ENCODE peak calls at places on chromosome 13, in nine cellular contexts. K is non-pigmented ciliary epithelial cell; S is SHP77 treated with DMSO at 0.1 percent for 48 hours; F is HEK293T; U is lower leg skin; Z is activated CD4-positive, alpha-beta T cell treated with anti-CD3 and anti-CD28 coated beads for 48 hours; O is GM23248; D is T-helper 22 cell; Y is right cardiac atrium. W is an unnamed sample.

GRCh38 chr13:33244210-33244906 is 41.2 kb downstream of the STARD13 start:
- DNase-seq in K (no peak), S (no peak), F (no peak), U (no peak), Z (no peak), O (no peak), D (no peak), Y (no peak), W (no peak)

GRCh38 chr13:33800646-33801186 is 17.2 kb upstream of the RFC3 start:
- DNase-seq in K (no peak), S (no peak), F (no peak), U (no peak), Z (no peak), O (no peak), D (no peak), Y (no peak), W (no peak)

GRCh38 chr13:109196896-109197295 is 567.5 kb downstream of the MYO16 start:
- DNase-seq in K (no peak), S (no peak), F (peak), U (no peak), Z (no peak), O (peak), D (no peak), Y (no peak), W (no peak)

GRCh38 chr13:44382635-44383145 is 9.1 kb downstream of the SERP2 start:
- DNase-seq in K (no peak), S (no peak), F (no peak), U (no peak), Z (no peak), O (no peak), D (no peak), Y (no peak), W (no peak)

GRCh38 chr13:113962975-113963374 is 10.9 kb downstream of the C13orf46 start:
- DNase-seq in K (no peak), S (no peak), F (no peak), U (no peak), Z (no peak), O (no peak), D (no peak), Y (no peak), W (no peak)

GRCh38 chr13:41562083-41562482 is 104.7 kb downstream of the RGCC start:
- DNase-seq in K (peak), S (no peak), F (no peak), U (peak), Z (no peak), O (peak), D (no peak), Y (peak), W (peak)

GRCh38 chr13:113937497-113938140 is 36.3 kb downstream of the C13orf46 start:
- DNase-seq in K (no peak), S (no peak), F (no peak), U (no peak), Z (no peak), O (no peak), D (no peak), Y (no peak), W (no peak)

GRCh38 chr13:92900455-92900854 is 326.2 kb upstream of the GPC6 start:
- DNase-seq in K (no peak), S (no peak), F (no peak), U (no peak), Z (no peak), O (no peak), D (no peak), Y (no peak), W (no peak)

GRCh38 chr13:63999614-64000013 is 2584.0 kb upstream of the PCDH20 start:
- DNase-seq in K (no peak), S (no peak), F (no peak), U (no peak), Z (no peak), O (no peak), D (no peak), Y (no peak), W (no peak)

GRCh38 chr13:21047087-21047486 is 14.3 kb downstream of the LATS2 start:
- DNase-seq in K (no peak), S (no peak), F (no peak), U (peak), Z (no peak), O (no peak), D (no peak), Y (no peak), W (no peak)

GRCh38 chr13:113275387-113275786 is 21.7 kb upstream of the LAMP1 start:
- DNase-seq in K (peak), S (peak), F (peak), U (no peak), Z (peak), O (peak), D (no peak), Y (peak), W (peak)

GRCh38 chr13:108769213-108770070 is 140.0 kb downstream of the MYO16 start:
- DNase-seq in K (peak), S (no peak), F (no peak), U (no peak), Z (no peak), O (no peak), D (no peak), Y (no peak), W (no peak)

GRCh38 chr13:36057041-36057440 is 74.1 kb downstream of the DCLK1 start:
- DNase-seq in K (no peak), S (no peak), F (no peak), U (no peak), Z (no peak), O (peak), D (no peak), Y (no peak), W (no peak)

GRCh38 chr13:27481766-27482165 is 31.4 kb upstream of the MTIF3 start:
- DNase-seq in K (no peak), S (peak), F (peak), U (no peak), Z (peak), O (peak), D (no peak), Y (peak), W (no peak)

GRCh38 chr13:20391597-20392452 is 133.8 kb downstream of the CRYL1 start:
- DNase-seq in K (no peak), S (no peak), F (no peak), U (peak), Z (peak), O (no peak), D (no peak), Y (no peak), W (no peak)

GRCh38 chr13:108326318-108326717 is 56.8 kb downstream of the TNFSF13B start:
- DNase-seq in K (no peak), S (no peak), F (no peak), U (no peak), Z (no peak), O (no peak), D (no peak), Y (no peak), W (no peak)

GRCh38 chr13:36173923-36174322 is 40.4 kb downstream of the SOHLH2 start:
- DNase-seq in K (no peak), S (no peak), F (no peak), U (no peak), Z (no peak), O (no peak), D (no peak), Y (no peak), W (no peak)

GRCh38 chr13:36353001-36353400 is 6.8 kb upstream of the SPART start:
- DNase-seq in K (no peak), S (no peak), F (no peak), U (no peak), Z (no peak), O (no peak), D (no peak), Y (no peak), W (peak)

GRCh38 chr13:94666065-94666464 is 46.3 kb downstream of the SOX21 start:
- DNase-seq in K (no peak), S (no peak), F (no peak), U (no peak), Z (no peak), O (no peak), D (no peak), Y (no peak), W (no peak)

GRCh38 chr13:103040006-103040405 is 26.2 kb downstream of the SLC10A2 start:
- DNase-seq in K (no peak), S (no peak), F (no peak), U (no peak), Z (no peak), O (no peak), D (no peak), Y (no peak), W (no peak)

GRCh38 chr13:29464105-29464679 is 131.3 kb downstream of the SLC7A1 start:
- DNase-seq in K (no peak), S (no peak), F (no peak), U (no peak), Z (no peak), O (no peak), D (no peak), Y (no peak), W (no peak)

GRCh38 chr13:53141336-53141735 is 112.7 kb downstream of the OLFM4 start:
- DNase-seq in K (no peak), S (no peak), F (no peak), U (no peak), Z (no peak), O (no peak), D (no peak), Y (no peak), W (no peak)

GRCh38 chr13:21965095-21965494 is 294.2 kb downstream of the FGF9 start:
- DNase-seq in K (no peak), S (no peak), F (no peak), U (no peak), Z (no peak), O (no peak), D (no peak), Y (no peak), W (no peak)

GRCh38 chr13:34863360-34864135 is 78.5 kb upstream of the NBEA start:
- DNase-seq in K (peak), S (peak), F (peak), U (no peak), Z (no peak), O (peak), D (no peak), Y (no peak), W (peak)

GRCh38 chr13:54945978-54946377 is 1917.4 kb downstream of the OLFM4 start:
- DNase-seq in K (no peak), S (no peak), F (no peak), U (no peak), Z (no peak), O (no peak), D (no peak), Y (no peak), W (no peak)

GRCh38 chr13:113001251-113002140 is 32.5 kb downstream of the MCF2L start:
- DNase-seq in K (no peak), S (peak), F (peak), U (no peak), Z (no peak), O (peak), D (no peak), Y (peak), W (no peak)

GRCh38 chr13:73268306-73268705 is 209.5 kb downstream of the KLF5 start:
- DNase-seq in K (no peak), S (no peak), F (no peak), U (no peak), Z (no peak), O (peak), D (no peak), Y (no peak), W (peak)

GRCh38 chr13:106213028-106213427 is 322.4 kb downstream of the EFNB2 start:
- DNase-seq in K (no peak), S (no peak), F (no peak), U (no peak), Z (no peak), O (no peak), D (no peak), Y (no peak), W (no peak)

GRCh38 chr13:44768233-44768632 is 192.1 kb upstream of the TSC22D1 start:
- DNase-seq in K (no peak), S (no peak), F (no peak), U (peak), Z (peak), O (no peak), D (no peak), Y (no peak), W (no peak)

GRCh38 chr13:110944121-110944967 is 29.5 kb upstream of the ANKRD10 start:
- DNase-seq in K (no peak), S (peak), F (peak), U (peak), Z (peak), O (peak), D (no peak), Y (no peak), W (peak)

GRCh38 chr13:72221276-72221962 is 354.4 kb upstream of the DACH1 start:
- DNase-seq in K (no peak), S (peak), F (peak), U (peak), Z (peak), O (no peak), D (no peak), Y (peak), W (no peak)

GRCh38 chr13:36062249-36062648 is 68.9 kb downstream of the DCLK1 start:
- DNase-seq in K (no peak), S (no peak), F (no peak), U (no peak), Z (no peak), O (no peak), D (no peak), Y (no peak), W (no peak)

GRCh38 chr13:31913459-31913858 is 118.1 kb upstream of the FRY start:
- DNase-seq in K (no peak), S (no peak), F (no peak), U (no peak), Z (no peak), O (peak), D (no peak), Y (no peak), W (peak)

GRCh38 chr13:24232037-24232436 is 71.5 kb downstream of the SPATA13 start:
- DNase-seq in K (no peak), S (no peak), F (no peak), U (no peak), Z (no peak), O (no peak), D (no peak), Y (no peak), W (no peak)

GRCh38 chr13:51764184-51765141 is 39.5 kb downstream of the DHRS12 start:
- DNase-seq in K (peak), S (peak), F (no peak), U (peak), Z (peak), O (peak), D (peak), Y (peak), W (peak)

W was measured in AG10803.